ENCODE peak calls at places on chromosomes 4 and X, in six cellular contexts. T is HCT116, X is colonic mucosa, V is H7, S is spleen, P is astrocyte. A is an unnamed sample. For H3K27me3, the result is how much of the 10 kb centered on the place peaks cover.

GRCh38 chrX:136528645-136529315 is 3.2 kb upstream of the VGLL1 start:
- DNase-seq in P (no peak), V (peak), X (no peak), T (no peak), S (no peak), A (no peak)

GRCh38 chr4:73976217-73976616 is 5.6 kb downstream of the PF4 start:
- DNase-seq in V (no peak), X (no peak), S (no peak), T (no peak), P (no peak), A (no peak)

GRCh38 chrX:40100537-40101429 is 3.0 kb upstream of the BCOR start:
- DNase-seq in T (no peak), V (peak), P (no peak), X (no peak), S (no peak), A (no peak)

GRCh38 chr4:183905593-183906485 is 732 bp downstream of the STOX2 start:
- DNase-seq in S (no peak), X (peak), T (no peak), P (peak), V (peak), A (peak)

GRCh38 chr4:168981460-168981859 is 28.6 kb downstream of the CBR4 start:
- DNase-seq in P (peak), X (no peak), T (no peak), V (no peak), S (no peak), A (no peak)

GRCh38 chrX:13647709-13648212 is 5.2 kb upstream of the TCEANC start:
- DNase-seq in S (no peak), T (peak), P (peak), V (no peak), X (peak), A (no peak)

GRCh38 chrX:10656214-10656613 is 35.8 kb upstream of the MID1 start:
- DNase-seq in P (no peak), X (peak), S (no peak), T (no peak), V (no peak), A (no peak)

GRCh38 chr4:7462509-7462971 is 27.8 kb upstream of the PSAPL1 start:
- DNase-seq in V (peak), S (no peak), P (peak), X (no peak), T (peak), A (no peak)

GRCh38 chr4:23320881-23321612 is 568.8 kb downstream of the PPARGC1A start:
- DNase-seq in X (no peak), T (no peak), V (no peak), P (no peak), S (no peak), A (no peak)

GRCh38 chr4:39406763-39407583 is at the start of gene KLB:
- DNase-seq in V (no peak), S (no peak), X (peak), T (no peak), P (no peak), A (peak)

GRCh38 chrX:15072880-15073279 is 197.0 kb downstream of the ASB9 start:
- DNase-seq in S (no peak), T (no peak), P (no peak), V (no peak), X (no peak), A (no peak)

GRCh38 chr4:84529169-84529751 is 30.2 kb upstream of the NKX6-1 start:
- DNase-seq in X (no peak), P (no peak), T (peak), V (peak), S (no peak), A (no peak)

GRCh38 chr4:95505149-95505548 is 43.6 kb downstream of the UNC5C start:
- DNase-seq in S (no peak), P (peak), X (no peak), T (peak), V (no peak), A (no peak)

GRCh38 chr4:82561745-82562552 is at the start of gene TMEM150C:
- DNase-seq in T (no peak), P (peak), S (no peak), V (peak), X (peak), A (peak)

GRCh38 chr4:188960411-188961093 is 821.3 kb downstream of the TRIML1 start:
- DNase-seq in P (peak), S (no peak), V (no peak), T (no peak), X (no peak), A (no peak)

GRCh38 chr4:89556596-89557305 is 249.2 kb upstream of the GPRIN3 start:
- DNase-seq in X (no peak), V (no peak), T (no peak), P (no peak), S (no peak), A (no peak)

GRCh38 chr4:66300336-66300934 is 630.1 kb upstream of the EPHA5 start:
- DNase-seq in V (no peak), S (no peak), P (no peak), X (no peak), T (no peak), A (no peak)

GRCh38 chrX:120251471-120252011 is 929 bp downstream of the ZBTB33 start:
- DNase-seq in X (peak), V (peak), T (no peak), S (peak), P (peak), A (peak)

GRCh38 chrX:617401-617800 is 13.2 kb upstream of the SHOX start:
- DNase-seq in X (no peak), T (no peak), S (no peak), V (peak), P (no peak), A (no peak)

GRCh38 chrX:619812-620493 is 10.6 kb upstream of the SHOX start:
- DNase-seq in P (no peak), S (no peak), T (no peak), V (peak), X (no peak), A (no peak)

GRCh38 chrX:617891-618290 is 12.7 kb upstream of the SHOX start:
- DNase-seq in X (no peak), V (no peak), T (no peak), S (no peak), P (no peak), A (no peak)

GRCh38 chrX:619451-619811 is 11.2 kb upstream of the SHOX start:
- DNase-seq in S (no peak), V (no peak), X (no peak), T (no peak), P (no peak), A (peak)

GRCh38 chrX:618761-619450 is 11.7 kb upstream of the SHOX start:
- DNase-seq in P (no peak), V (peak), T (no peak), S (no peak), X (no peak), A (no peak)
- H3K27me3 ChIP-seq in P (under half), V (half or more), T (under half), S (half or more), X (under half), A (under half)

GRCh38 chr4:1004071-1004418 is 7.4 kb upstream of the FGFRL1 start:
- DNase-seq in P (no peak), T (no peak), S (no peak), X (no peak), V (no peak), A (no peak)
- H3K27me3 ChIP-seq in P (under half), T (under half), S (half or more), X (half or more), V (under half), A (under half)

GRCh38 chr4:70704333-70705145 is 16.2 kb downstream of the UTP3 start:
- DNase-seq in V (peak), S (peak), X (peak), T (peak), P (peak), A (peak)

GRCh38 chr4:70703695-70704332 is 15.5 kb downstream of the UTP3 start:
- DNase-seq in X (peak), S (no peak), P (peak), V (no peak), T (no peak), A (no peak)

GRCh38 chr4:70705146-70705855 is 16.5 kb upstream of the RUFY3 start:
- DNase-seq in P (peak), V (peak), S (peak), T (no peak), X (peak), A (peak)

GRCh38 chr4:70701271-70701670 is 12.9 kb downstream of the UTP3 start:
- DNase-seq in P (no peak), S (no peak), X (no peak), V (no peak), T (no peak), A (no peak)

DNA sequence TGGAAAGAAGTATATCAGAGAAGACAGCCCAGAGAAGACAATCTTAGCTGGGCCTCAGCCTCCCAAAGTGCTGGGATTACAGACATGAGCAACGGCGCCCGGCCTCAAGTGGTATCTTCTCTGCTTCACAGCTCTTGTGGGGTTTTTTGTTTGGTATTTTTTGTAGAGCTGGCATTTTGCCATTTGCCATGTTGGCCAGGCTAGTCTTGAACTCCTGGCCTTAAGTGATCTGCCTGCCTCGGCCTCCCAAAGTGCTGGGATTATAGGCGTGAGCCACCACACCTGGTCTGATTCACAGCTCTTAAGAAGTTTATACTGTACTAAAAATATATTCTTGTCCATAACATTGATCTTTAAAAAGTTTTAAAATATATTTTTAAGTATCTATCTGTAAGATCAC is 12.4 kb downstream of the UTP3 start:
- DNase-seq in S (no peak), T (no peak), X (no peak), V (no peak), P (no peak), A (no peak)
- H3K27me3 ChIP-seq in S (under half), T (under half), X (under half), V (under half), P (under half), A (under half)

DNA sequence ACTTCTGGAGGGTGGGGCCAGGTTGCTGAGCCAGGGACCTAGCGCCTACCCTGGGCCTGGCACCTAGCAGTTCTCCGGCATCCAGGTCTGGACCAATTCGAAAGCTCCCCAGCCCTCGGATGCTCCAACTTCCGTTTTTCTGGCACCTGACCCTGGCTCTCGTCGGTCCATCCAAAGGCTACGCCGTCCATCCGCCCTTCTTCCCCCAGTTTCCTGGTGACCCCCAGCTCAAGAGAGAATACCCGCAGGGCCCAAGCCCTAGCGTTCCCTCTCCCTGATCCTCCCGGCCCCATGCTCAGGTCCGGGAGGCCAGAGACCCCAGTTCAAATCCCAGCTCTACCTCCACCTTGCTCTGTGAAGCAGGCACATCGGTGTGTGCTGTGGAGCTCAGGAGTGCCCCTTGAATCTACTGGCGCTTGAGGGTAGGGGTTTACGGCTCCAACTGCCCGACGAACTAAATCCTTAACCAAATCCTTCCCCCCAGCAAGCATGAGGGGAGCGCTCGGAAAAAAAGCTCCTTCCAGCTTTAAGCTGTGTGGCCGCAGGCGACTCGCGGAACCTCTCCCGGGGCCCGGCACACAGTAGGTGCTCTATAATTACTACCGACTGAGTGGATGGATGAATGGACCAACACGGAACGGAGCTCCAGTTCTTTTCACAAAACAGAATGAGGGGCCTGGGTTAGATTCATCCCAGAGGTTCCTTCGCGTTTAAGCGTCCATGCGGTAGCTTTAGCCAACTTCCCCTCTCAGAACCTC is 1.1 kb downstream of the CRMP1 start:
- DNase-seq in V (peak), P (no peak), X (no peak), S (no peak), T (no peak), A (no peak)
- H3K27me3 ChIP-seq in V (half or more), P (half or more), X (half or more), S (half or more), T (under half), A (under half)

GRCh38 chr4:190017357-190018200 is 9.5 kb downstream of the FRG2 start:
- DNase-seq in T (no peak), V (peak), P (no peak), X (no peak), S (peak), A (no peak)

GRCh38 chr4:190016369-190017289 is 10.4 kb downstream of the FRG2 start:
- DNase-seq in T (no peak), P (no peak), S (peak), X (no peak), V (peak), A (no peak)

GRCh38 chr4:190019023-190019858 is 7.8 kb downstream of the FRG2 start:
- DNase-seq in X (no peak), P (no peak), V (peak), T (no peak), S (peak), A (no peak)

GRCh38 chr4:190015538-190016368 is 11.3 kb downstream of the FRG2 start:
- DNase-seq in V (peak), T (no peak), X (no peak), P (no peak), S (no peak), A (no peak)

DNA sequence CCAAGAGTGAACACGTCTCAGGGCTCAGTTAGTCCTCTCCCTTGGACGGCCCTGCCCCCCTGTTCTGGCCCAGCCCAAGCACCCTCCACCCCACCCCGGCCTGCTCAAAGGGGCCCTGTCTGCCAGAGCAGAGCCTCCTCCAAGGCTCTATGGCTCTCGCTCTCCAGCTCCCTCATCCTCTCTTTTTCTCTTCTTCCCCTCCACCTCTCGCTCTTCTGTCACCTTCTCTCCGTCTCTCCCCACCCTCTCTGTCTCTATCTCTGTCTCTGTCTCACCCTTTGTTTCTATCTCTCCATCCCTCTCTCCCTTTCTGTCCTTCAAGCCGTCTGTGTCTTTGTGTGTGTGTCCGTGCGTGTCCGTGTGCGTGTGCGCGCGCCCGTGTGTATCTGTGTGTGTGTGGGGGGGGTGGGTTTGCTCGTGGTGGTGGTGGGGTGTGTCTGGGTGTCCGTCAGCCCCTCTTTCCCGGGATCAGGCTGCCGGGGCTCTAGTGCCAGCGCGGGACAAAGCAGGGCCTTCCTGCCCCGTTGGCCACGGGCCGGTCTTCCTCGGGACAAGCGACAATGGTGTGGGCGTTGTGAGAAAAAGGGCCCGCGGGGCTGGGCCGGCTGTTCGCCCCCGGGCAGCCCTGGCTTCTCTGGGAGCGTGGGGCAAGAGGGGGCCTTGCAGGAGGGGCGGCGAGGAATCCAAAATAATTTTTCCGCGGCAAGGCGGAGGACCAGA is 8.7 kb downstream of the FRG2 start:
- DNase-seq in T (no peak), X (no peak), S (peak), V (peak), P (no peak), A (no peak)
- H3K27me3 ChIP-seq in T (under half), X (under half), S (half or more), V (half or more), P (half or more), A (under half)

GRCh38 chr4:102343964-102344519 is 1.2 kb downstream of the SLC39A8 start:
- DNase-seq in X (peak), S (no peak), V (peak), T (peak), P (no peak), A (no peak)

GRCh38 chr4:102344955-102345794 is at the start of gene SLC39A8:
- DNase-seq in V (peak), X (peak), P (peak), S (peak), T (peak), A (peak)

GRCh38 chr4:102345795-102346100 is 466 bp upstream of the SLC39A8 start:
- DNase-seq in P (no peak), X (no peak), V (no peak), T (no peak), S (no peak), A (no peak)

GRCh38 chr4:102342404-102343074 is 2.7 kb downstream of the SLC39A8 start:
- DNase-seq in S (no peak), T (no peak), V (no peak), X (no peak), P (no peak), A (no peak)

DNA sequence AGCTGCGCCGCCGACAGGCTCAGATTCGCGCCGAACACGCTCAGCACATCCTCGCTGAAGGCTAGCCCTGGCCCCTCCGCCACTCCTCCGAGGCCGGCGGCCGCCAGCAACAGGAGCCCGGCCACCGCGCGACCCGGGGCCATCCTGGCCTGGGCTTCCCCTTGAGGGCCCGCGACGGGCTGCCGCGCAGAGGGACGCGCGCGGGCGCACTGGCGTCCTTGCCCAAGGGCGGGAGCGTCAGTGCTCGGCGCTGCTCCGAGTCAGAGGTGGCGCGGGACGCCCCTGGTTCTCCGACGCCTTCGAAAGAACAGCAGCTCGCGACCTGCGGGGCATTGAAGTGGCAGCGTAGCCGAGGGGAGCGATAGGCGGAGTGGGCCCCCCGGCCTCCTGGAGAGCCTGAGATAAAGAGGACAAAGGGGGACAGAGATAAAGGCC is 745 bp downstream of the SLC39A8 start:
- DNase-seq in V (peak), T (peak), X (no peak), S (peak), P (peak), A (no peak)
- H3K27me3 ChIP-seq in V (under half), T (under half), X (under half), S (under half), P (under half), A (under half)

A was measured in right lobe of liver.